ENCODE peak calls at places on chromosome 13, in nine cellular contexts. S, E, X, F, I, P, Q, R and G are unnamed samples.

GRCh38 chr13:74026753-74027152 is 107.5 kb downstream of the KLF12 start:
- DNase-seq in S (no peak), E (no peak), X (peak; percentile 12), F (no peak), I (peak; percentile 37), P (no peak), Q (no peak), R (no peak), G (no peak)

GRCh38 chr13:75226092-75226491 is 255.9 kb downstream of the TBC1D4 start:
- DNase-seq in S (no peak), E (no peak), X (no peak), F (no peak), I (no peak), P (peak; percentile 9), Q (no peak), R (peak; percentile 63), G (no peak)

GRCh38 chr13:102718746-102719145 is 23.9 kb upstream of the METTL21C start:
- DNase-seq in S (no peak), E (no peak), X (no peak), F (no peak), I (no peak), P (no peak), Q (no peak), R (no peak), G (no peak)

GRCh38 chr13:31328549-31329229 is 128.9 kb downstream of the B3GLCT start:
- DNase-seq in S (no peak), E (no peak), X (no peak), F (no peak), I (peak; percentile 14), P (no peak), Q (no peak), R (no peak), G (no peak)

GRCh38 chr13:59846845-59847620 is 316.7 kb downstream of the DIAPH3 start:
- DNase-seq in S (no peak), E (no peak), X (no peak), F (no peak), I (no peak), P (no peak), Q (no peak), R (no peak), G (no peak)

GRCh38 chr13:104586010-104586746 is 1520.0 kb upstream of the SLC10A2 start:
- DNase-seq in S (no peak), E (no peak), X (peak; percentile 67), F (no peak), I (peak; percentile 87), P (no peak), Q (no peak), R (no peak), G (no peak)

GRCh38 chr13:61413572-61413971 is 2.1 kb downstream of the PCDH20 start:
- DNase-seq in S (no peak), E (no peak), X (no peak), F (no peak), I (no peak), P (no peak), Q (no peak), R (no peak), G (no peak)

GRCh38 chr13:20405691-20406090 is 120.0 kb downstream of the CRYL1 start:
- DNase-seq in S (no peak), E (no peak), X (no peak), F (no peak), I (no peak), P (no peak), Q (no peak), R (no peak), G (no peak)

GRCh38 chr13:75787249-75787940 is 151.3 kb downstream of the LMO7 start:
- DNase-seq in S (no peak), E (no peak), X (no peak), F (no peak), I (peak; percentile 79), P (no peak), Q (no peak), R (no peak), G (no peak)

GRCh38 chr13:40377783-40378182 is 288.7 kb downstream of the FOXO1 start:
- DNase-seq in S (no peak), E (no peak), X (no peak), F (no peak), I (no peak), P (no peak), Q (no peak), R (no peak), G (no peak)

GRCh38 chr13:42466123-42466522 is 107.8 kb upstream of the TNFSF11 start:
- DNase-seq in S (no peak), E (no peak), X (no peak), F (no peak), I (no peak), P (no peak), Q (no peak), R (no peak), G (no peak)

GRCh38 chr13:98508280-98509074 is 68.4 kb downstream of the STK24 start:
- DNase-seq in S (no peak), E (no peak), X (no peak), F (no peak), I (peak; percentile 79), P (no peak), Q (no peak), R (no peak), G (no peak)

GRCh38 chr13:29598321-29598720 is 2.8 kb upstream of the SLC7A1 start:
- DNase-seq in S (no peak), E (no peak), X (no peak), F (no peak), I (no peak), P (no peak), Q (no peak), R (no peak), G (no peak)

GRCh38 chr13:107025991-107026390 is 458.1 kb upstream of the ARGLU1 start:
- DNase-seq in S (peak; percentile 80), E (no peak), X (peak; percentile 60), F (no peak), I (peak; percentile 71), P (no peak), Q (no peak), R (no peak), G (no peak)

GRCh38 chr13:49247722-49248432 is at the start of gene CDADC1:
- DNase-seq in S (peak; percentile 94), E (peak; percentile 98), X (peak; percentile 99), F (peak; percentile 99), I (peak; percentile 95), P (peak; percentile 91), Q (peak; percentile 94), R (peak; percentile 99), G (peak; percentile 99)
- TF ChIP-seq POLR2A in S (no peak), E (peak; percentile 85), X (peak; percentile 93), F (peak; percentile 86), I (peak; percentile 59), P (peak; percentile 75), Q (peak; percentile 84), R (no peak), G (peak; percentile 92)

DNA sequence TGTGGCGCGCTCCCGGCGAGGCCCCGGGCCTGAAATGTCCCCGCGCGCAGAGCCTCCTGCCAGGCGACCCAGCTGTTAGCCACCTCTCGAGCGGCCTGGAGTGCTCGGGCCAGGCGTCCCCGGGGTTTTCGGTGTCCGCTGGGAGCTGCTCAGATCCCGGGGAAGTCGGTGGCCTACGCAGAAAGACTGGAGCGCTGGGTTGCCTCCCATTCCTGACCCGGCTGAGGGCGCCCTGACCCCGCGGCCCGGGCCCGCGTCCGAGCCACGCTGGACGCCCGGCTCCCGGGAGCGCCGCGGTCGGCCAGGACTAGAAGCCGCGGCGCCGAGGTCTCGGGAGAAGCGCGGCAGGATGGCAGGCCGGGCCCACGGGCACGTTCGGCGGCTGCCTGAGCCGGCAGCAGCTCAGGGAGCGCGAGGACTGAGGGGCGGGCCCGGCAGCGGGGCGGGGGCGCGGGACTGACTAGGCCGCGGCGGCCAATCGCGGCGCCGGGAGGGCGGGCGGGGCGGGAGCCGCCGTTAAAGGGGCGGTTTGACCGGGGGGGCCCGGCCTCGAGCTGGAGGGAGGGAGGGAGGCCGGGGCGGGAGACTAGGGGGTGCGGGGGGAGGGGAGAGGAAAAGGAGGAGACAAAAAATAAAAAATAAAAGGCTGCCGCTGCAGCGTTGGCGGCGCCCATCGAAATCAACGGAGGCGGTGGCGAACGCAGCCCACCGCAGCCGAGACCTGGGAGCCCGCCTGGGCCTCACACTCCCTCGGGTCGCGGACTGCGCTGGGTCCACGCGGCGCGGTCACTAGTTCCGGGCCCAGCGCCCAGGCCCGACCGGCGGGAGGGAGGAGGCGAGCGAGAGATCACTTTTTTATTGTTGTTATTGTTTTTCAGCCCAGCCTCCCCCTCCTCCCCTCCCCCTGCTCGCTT is 1.1 kb upstream of the ZIC2 start:
- DNase-seq in S (no peak), E (peak; percentile 47), X (peak; percentile 79), F (peak; percentile 81), I (peak; percentile 43), P (no peak), Q (no peak), R (peak; percentile 75), G (peak; percentile 70)
- TF ChIP-seq POLR2A in S (no peak), E (no peak), X (no peak), F (no peak), I (no peak), P (peak; percentile 64), Q (no peak), R (no peak), G (no peak)

GRCh38 chr13:46386996-46387851 is at the start of gene RUBCNL:
- DNase-seq in S (no peak), E (peak; percentile 16), X (peak; percentile 23), F (no peak), I (no peak), P (no peak), Q (no peak), R (peak; percentile 53), G (no peak)
- TF ChIP-seq POLR2A in S (no peak), E (peak; percentile 11), X (no peak), F (no peak), I (no peak), P (no peak), Q (no peak), R (no peak), G (no peak)

GRCh38 chr13:24882665-24883064 is 118.7 kb downstream of the RNF17 start:
- DNase-seq in S (no peak), E (no peak), X (no peak), F (no peak), I (no peak), P (no peak), Q (no peak), R (no peak), G (no peak)
- TF ChIP-seq POLR2A in S (no peak), E (no peak), X (no peak), F (no peak), I (no peak), P (no peak), Q (no peak), R (no peak), G (no peak)

GRCh38 chr13:112725346-112726017 is 35.6 kb downstream of the ATP11A start:
- DNase-seq in S (no peak), E (no peak), X (no peak), F (peak; percentile 37), I (peak; percentile 62), P (no peak), Q (no peak), R (no peak), G (peak; percentile 25)
- TF ChIP-seq POLR2A in S (no peak), E (no peak), X (no peak), F (no peak), I (no peak), P (no peak), Q (no peak), R (no peak), G (no peak)